ENCODE peak calls at places on chromosomes 2 and 18, in five cellular contexts. One of them, this sample, is unnamed.

GRCh38 chr18:48053881-48054586 is 123.6 kb upstream of the SMAD2 start:
- DNase-seq in A549: no peak
- DNase-seq in activated CD8-positive, alpha-beta memory T cell treated with anti-CD3 and anti-CD28 coated beads, Interleukin-2, amount 50 U/mL, for 4 hours: no peak
- DNase-seq in M059J: no peak
- DNase-seq in NCI-H2081: no peak
- DNase-seq in this sample: no peak

GRCh38 chr2:160360089-160360757 is 133.4 kb downstream of the RBMS1 start:
- DNase-seq in M059J: no peak
- DNase-seq in NCI-H2081: no peak
- DNase-seq in A549: no peak
- DNase-seq in activated CD8-positive, alpha-beta memory T cell treated with anti-CD3 and anti-CD28 coated beads, Interleukin-2, amount 50 U/mL, for 4 hours: no peak
- DNase-seq in this sample: no peak

GRCh38 chr2:8800218-8800617 is 37.2 kb downstream of the KIDINS220 start:
- DNase-seq in NCI-H2081: no peak
- DNase-seq in activated CD8-positive, alpha-beta memory T cell treated with anti-CD3 and anti-CD28 coated beads, Interleukin-2, amount 50 U/mL, for 4 hours: no peak
- DNase-seq in A549: no peak
- DNase-seq in M059J: no peak
- DNase-seq in this sample: no peak

GRCh38 chr2:240786355-240786841 is 33.6 kb downstream of the KIF1A start:
- DNase-seq in M059J: no peak
- DNase-seq in NCI-H2081: no peak
- DNase-seq in A549: no peak
- DNase-seq in activated CD8-positive, alpha-beta memory T cell treated with anti-CD3 and anti-CD28 coated beads, Interleukin-2, amount 50 U/mL, for 4 hours: peak; percentile 10
- DNase-seq in this sample: no peak

GRCh38 chr18:73144030-73144429 is 276.2 kb upstream of the NETO1 start:
- DNase-seq in NCI-H2081: no peak
- DNase-seq in A549: no peak
- DNase-seq in M059J: no peak
- DNase-seq in activated CD8-positive, alpha-beta memory T cell treated with anti-CD3 and anti-CD28 coated beads, Interleukin-2, amount 50 U/mL, for 4 hours: no peak
- DNase-seq in this sample: no peak

GRCh38 chr18:59835656-59836379 is 64.0 kb upstream of the PMAIP1 start:
- DNase-seq in M059J: peak; percentile 53
- DNase-seq in A549: no peak
- DNase-seq in activated CD8-positive, alpha-beta memory T cell treated with anti-CD3 and anti-CD28 coated beads, Interleukin-2, amount 50 U/mL, for 4 hours: no peak
- DNase-seq in NCI-H2081: no peak
- DNase-seq in this sample: no peak

GRCh38 chr18:68833756-68834155 is 35.9 kb downstream of the CCDC102B start:
- DNase-seq in A549: no peak
- DNase-seq in activated CD8-positive, alpha-beta memory T cell treated with anti-CD3 and anti-CD28 coated beads, Interleukin-2, amount 50 U/mL, for 4 hours: no peak
- DNase-seq in M059J: no peak
- DNase-seq in NCI-H2081: no peak
- DNase-seq in this sample: no peak

GRCh38 chr18:44840053-44840826 is 159.6 kb downstream of the SETBP1 start:
- DNase-seq in M059J: no peak
- DNase-seq in NCI-H2081: peak; percentile 95
- DNase-seq in activated CD8-positive, alpha-beta memory T cell treated with anti-CD3 and anti-CD28 coated beads, Interleukin-2, amount 50 U/mL, for 4 hours: no peak
- DNase-seq in A549: no peak
- DNase-seq in this sample: no peak

GRCh38 chr2:178105566-178105965 is 6.7 kb upstream of the RBM45 start:
- DNase-seq in M059J: no peak
- DNase-seq in NCI-H2081: peak; percentile 10
- DNase-seq in activated CD8-positive, alpha-beta memory T cell treated with anti-CD3 and anti-CD28 coated beads, Interleukin-2, amount 50 U/mL, for 4 hours: no peak
- DNase-seq in A549: no peak
- DNase-seq in this sample: no peak

GRCh38 chr2:68653538-68653982 is 10.2 kb downstream of the PROKR1 start:
- DNase-seq in A549: no peak
- DNase-seq in activated CD8-positive, alpha-beta memory T cell treated with anti-CD3 and anti-CD28 coated beads, Interleukin-2, amount 50 U/mL, for 4 hours: no peak
- DNase-seq in NCI-H2081: no peak
- DNase-seq in M059J: peak; percentile 86
- DNase-seq in this sample: peak; percentile 85

GRCh38 chr2:101630224-101630949 is 67.1 kb upstream of the MAP4K4 start:
- DNase-seq in M059J: peak; percentile 79
- DNase-seq in A549: peak; percentile 11
- DNase-seq in activated CD8-positive, alpha-beta memory T cell treated with anti-CD3 and anti-CD28 coated beads, Interleukin-2, amount 50 U/mL, for 4 hours: no peak
- DNase-seq in NCI-H2081: no peak
- DNase-seq in this sample: no peak

GRCh38 chr18:7281579-7281978 is 50.7 kb downstream of the LRRC30 start:
- DNase-seq in A549: no peak
- DNase-seq in NCI-H2081: no peak
- DNase-seq in M059J: no peak
- DNase-seq in activated CD8-positive, alpha-beta memory T cell treated with anti-CD3 and anti-CD28 coated beads, Interleukin-2, amount 50 U/mL, for 4 hours: no peak
- DNase-seq in this sample: no peak

GRCh38 chr2:3127279-3127690 is 250.3 kb downstream of the EIPR1 start:
- DNase-seq in activated CD8-positive, alpha-beta memory T cell treated with anti-CD3 and anti-CD28 coated beads, Interleukin-2, amount 50 U/mL, for 4 hours: no peak
- DNase-seq in M059J: no peak
- DNase-seq in NCI-H2081: peak; percentile 91
- DNase-seq in A549: no peak
- DNase-seq in this sample: peak; percentile 1

GRCh38 chr18:9941108-9941507 is 27.3 kb downstream of the VAPA start:
- DNase-seq in A549: no peak
- DNase-seq in activated CD8-positive, alpha-beta memory T cell treated with anti-CD3 and anti-CD28 coated beads, Interleukin-2, amount 50 U/mL, for 4 hours: no peak
- DNase-seq in M059J: no peak
- DNase-seq in NCI-H2081: no peak
- DNase-seq in this sample: no peak

GRCh38 chr2:108414256-108414876 is 34.6 kb upstream of the GCC2 start:
- DNase-seq in A549: no peak
- DNase-seq in NCI-H2081: no peak
- DNase-seq in activated CD8-positive, alpha-beta memory T cell treated with anti-CD3 and anti-CD28 coated beads, Interleukin-2, amount 50 U/mL, for 4 hours: no peak
- DNase-seq in M059J: peak; percentile 17
- DNase-seq in this sample: no peak

GRCh38 chr18:37409870-37410269 is 155.7 kb downstream of the CELF4 start:
- DNase-seq in M059J: no peak
- DNase-seq in activated CD8-positive, alpha-beta memory T cell treated with anti-CD3 and anti-CD28 coated beads, Interleukin-2, amount 50 U/mL, for 4 hours: no peak
- DNase-seq in NCI-H2081: peak; percentile 35
- DNase-seq in A549: no peak
- DNase-seq in this sample: no peak

GRCh38 chr2:30178618-30179404 is 32.0 kb downstream of the YPEL5 start:
- DNase-seq in activated CD8-positive, alpha-beta memory T cell treated with anti-CD3 and anti-CD28 coated beads, Interleukin-2, amount 50 U/mL, for 4 hours: no peak
- DNase-seq in NCI-H2081: no peak
- DNase-seq in M059J: peak; percentile 10
- DNase-seq in A549: peak; percentile 22
- DNase-seq in this sample: peak; percentile 67

GRCh38 chr2:108583903-108584520 is 49.7 kb downstream of the LIMS1 start:
- DNase-seq in M059J: peak; percentile 80
- DNase-seq in NCI-H2081: peak; percentile 80
- DNase-seq in activated CD8-positive, alpha-beta memory T cell treated with anti-CD3 and anti-CD28 coated beads, Interleukin-2, amount 50 U/mL, for 4 hours: peak; percentile 48
- DNase-seq in A549: peak; percentile 81
- DNase-seq in this sample: peak; percentile 89

GRCh38 chr18:67385455-67385854 is 131.1 kb downstream of the DSEL start:
- DNase-seq in activated CD8-positive, alpha-beta memory T cell treated with anti-CD3 and anti-CD28 coated beads, Interleukin-2, amount 50 U/mL, for 4 hours: no peak
- DNase-seq in A549: peak; percentile 24
- DNase-seq in M059J: peak; percentile 94
- DNase-seq in NCI-H2081: no peak
- DNase-seq in this sample: peak; percentile 88

GRCh38 chr2:72561621-72562318 is 264.1 kb downstream of the EXOC6B start:
- DNase-seq in A549: peak; percentile 52
- DNase-seq in activated CD8-positive, alpha-beta memory T cell treated with anti-CD3 and anti-CD28 coated beads, Interleukin-2, amount 50 U/mL, for 4 hours: no peak
- DNase-seq in NCI-H2081: no peak
- DNase-seq in M059J: peak; percentile 68
- DNase-seq in this sample: peak; percentile 65

GRCh38 chr2:188969236-188970032 is 4.7 kb upstream of the COL3A1 start:
- DNase-seq in activated CD8-positive, alpha-beta memory T cell treated with anti-CD3 and anti-CD28 coated beads, Interleukin-2, amount 50 U/mL, for 4 hours: no peak
- DNase-seq in M059J: peak; percentile 61
- DNase-seq in NCI-H2081: no peak
- DNase-seq in A549: peak; percentile 35
- DNase-seq in this sample: peak; percentile 79

GRCh38 chr2:74742486-74742885 is 88.4 kb downstream of the SEMA4F start:
- DNase-seq in NCI-H2081: no peak
- DNase-seq in M059J: no peak
- DNase-seq in A549: no peak
- DNase-seq in activated CD8-positive, alpha-beta memory T cell treated with anti-CD3 and anti-CD28 coated beads, Interleukin-2, amount 50 U/mL, for 4 hours: no peak
- DNase-seq in this sample: no peak

GRCh38 chr2:109380502-109381326 is 233.1 kb downstream of the SEPTIN10 start:
- DNase-seq in A549: no peak
- DNase-seq in activated CD8-positive, alpha-beta memory T cell treated with anti-CD3 and anti-CD28 coated beads, Interleukin-2, amount 50 U/mL, for 4 hours: peak; percentile 6
- DNase-seq in M059J: peak; percentile 38
- DNase-seq in NCI-H2081: no peak
- DNase-seq in this sample: peak; percentile 68

GRCh38 chr2:143161982-143162837 is 33.0 kb downstream of the ARHGAP15 start:
- DNase-seq in M059J: peak; percentile 53
- DNase-seq in activated CD8-positive, alpha-beta memory T cell treated with anti-CD3 and anti-CD28 coated beads, Interleukin-2, amount 50 U/mL, for 4 hours: peak; percentile 58
- DNase-seq in A549: peak; percentile 58
- DNase-seq in NCI-H2081: peak; percentile 80
- DNase-seq in this sample: peak; percentile 51

GRCh38 chr2:3747032-3747654 is 43.8 kb downstream of the DCDC2C start:
- DNase-seq in A549: no peak
- DNase-seq in activated CD8-positive, alpha-beta memory T cell treated with anti-CD3 and anti-CD28 coated beads, Interleukin-2, amount 50 U/mL, for 4 hours: no peak
- DNase-seq in NCI-H2081: no peak
- DNase-seq in M059J: no peak
- DNase-seq in this sample: no peak

GRCh38 chr2:213249502-213249901 is 34.8 kb upstream of the SPAG16 start:
- DNase-seq in NCI-H2081: no peak
- DNase-seq in activated CD8-positive, alpha-beta memory T cell treated with anti-CD3 and anti-CD28 coated beads, Interleukin-2, amount 50 U/mL, for 4 hours: no peak
- DNase-seq in M059J: no peak
- DNase-seq in A549: no peak
- DNase-seq in this sample: no peak

GRCh38 chr18:3596324-3597158 is 146.6 kb downstream of the TGIF1 start:
- DNase-seq in M059J: no peak
- DNase-seq in NCI-H2081: peak; percentile 30
- DNase-seq in activated CD8-positive, alpha-beta memory T cell treated with anti-CD3 and anti-CD28 coated beads, Interleukin-2, amount 50 U/mL, for 4 hours: peak; percentile 28
- DNase-seq in A549: peak; percentile 88
- DNase-seq in this sample: peak; percentile 48

GRCh38 chr2:141728142-141728541 is 402.7 kb downstream of the LRP1B start:
- DNase-seq in NCI-H2081: no peak
- DNase-seq in A549: no peak
- DNase-seq in activated CD8-positive, alpha-beta memory T cell treated with anti-CD3 and anti-CD28 coated beads, Interleukin-2, amount 50 U/mL, for 4 hours: no peak
- DNase-seq in M059J: no peak
- DNase-seq in this sample: no peak

GRCh38 chr18:10242922-10243680 is 211.3 kb upstream of the APCDD1 start:
- DNase-seq in NCI-H2081: no peak
- DNase-seq in M059J: no peak
- DNase-seq in activated CD8-positive, alpha-beta memory T cell treated with anti-CD3 and anti-CD28 coated beads, Interleukin-2, amount 50 U/mL, for 4 hours: no peak
- DNase-seq in A549: no peak
- DNase-seq in this sample: no peak

GRCh38 chr2:217064234-217065103 is 204.6 kb upstream of the TNP1 start:
- DNase-seq in NCI-H2081: no peak
- DNase-seq in M059J: peak; percentile 77
- DNase-seq in A549: no peak
- DNase-seq in activated CD8-positive, alpha-beta memory T cell treated with anti-CD3 and anti-CD28 coated beads, Interleukin-2, amount 50 U/mL, for 4 hours: no peak
- DNase-seq in this sample: peak; percentile 70

GRCh38 chr18:69845588-69846506 is 101.8 kb downstream of the CD226 start:
- DNase-seq in A549: peak; percentile 22
- DNase-seq in NCI-H2081: peak; percentile 42
- DNase-seq in activated CD8-positive, alpha-beta memory T cell treated with anti-CD3 and anti-CD28 coated beads, Interleukin-2, amount 50 U/mL, for 4 hours: no peak
- DNase-seq in M059J: peak; percentile 35
- DNase-seq in this sample: peak; percentile 70

GRCh38 chr2:28155071-28155470 is 237.6 kb upstream of the FOSL2 start:
- DNase-seq in A549: no peak
- DNase-seq in NCI-H2081: peak; percentile 15
- DNase-seq in M059J: no peak
- DNase-seq in activated CD8-positive, alpha-beta memory T cell treated with anti-CD3 and anti-CD28 coated beads, Interleukin-2, amount 50 U/mL, for 4 hours: no peak
- DNase-seq in this sample: no peak

GRCh38 chr2:11406492-11407381 is 59.2 kb downstream of the E2F6 start:
- DNase-seq in M059J: peak; percentile 62
- DNase-seq in activated CD8-positive, alpha-beta memory T cell treated with anti-CD3 and anti-CD28 coated beads, Interleukin-2, amount 50 U/mL, for 4 hours: no peak
- DNase-seq in A549: peak; percentile 66
- DNase-seq in NCI-H2081: no peak
- DNase-seq in this sample: no peak

GRCh38 chr18:13223341-13224148 is 5.0 kb downstream of the LDLRAD4 start:
- DNase-seq in A549: no peak
- DNase-seq in NCI-H2081: peak; percentile 41
- DNase-seq in activated CD8-positive, alpha-beta memory T cell treated with anti-CD3 and anti-CD28 coated beads, Interleukin-2, amount 50 U/mL, for 4 hours: no peak
- DNase-seq in M059J: no peak
- DNase-seq in this sample: no peak

GRCh38 chr2:231191896-231192872 is 6.2 kb upstream of the ARMC9 start:
- DNase-seq in NCI-H2081: peak; percentile 3
- DNase-seq in M059J: peak; percentile 50
- DNase-seq in activated CD8-positive, alpha-beta memory T cell treated with anti-CD3 and anti-CD28 coated beads, Interleukin-2, amount 50 U/mL, for 4 hours: no peak
- DNase-seq in A549: peak; percentile 60
- DNase-seq in this sample: peak; percentile 91